ENCODE peak calls at places on chromosomes 1 and 21, in four cellular contexts. S is H9, V is IMR-90, K is H1. I is an unnamed sample.

GRCh38 chr1:232183266-232183800 is 446.6 kb downstream of the SIPA1L2 start:
- DNase-seq in S (no peak), V (no peak), K (no peak), I (no peak)

GRCh38 chr1:226495716-226496115 is 52.8 kb upstream of the STUM start:
- DNase-seq in S (peak), V (no peak), K (no peak), I (no peak)

GRCh38 chr1:116465845-116466685 is 93.0 kb downstream of the ATP1A1 start:
- DNase-seq in S (no peak), V (no peak), K (no peak), I (no peak)

GRCh38 chr1:37556712-37557196 is at the start of gene DNALI1:
- DNase-seq in S (peak), V (peak), K (peak), I (peak)

GRCh38 chr1:226009650-226010044 is 10.5 kb upstream of the SDE2 start:
- DNase-seq in S (no peak), V (no peak), K (no peak), I (no peak)

GRCh38 chr1:44631333-44631646 is 43.0 kb downstream of the TMEM53 start:
- DNase-seq in S (no peak), V (no peak), K (no peak), I (no peak)

GRCh38 chr1:179867493-179868330 is 9.9 kb downstream of the TOR1AIP2 start:
- DNase-seq in S (peak), V (peak), K (no peak), I (peak)

GRCh38 chr1:160658956-160659255 is 12.1 kb upstream of the SLAMF1 start:
- DNase-seq in S (no peak), V (no peak), K (no peak), I (no peak)

GRCh38 chr1:183980951-183981525 is 56.5 kb downstream of the COLGALT2 start:
- DNase-seq in S (no peak), V (no peak), K (no peak), I (no peak)

GRCh38 chr1:28160677-28161328 is 15.7 kb downstream of the PTAFR start:
- DNase-seq in S (no peak), V (peak), K (no peak), I (no peak)

GRCh38 chr21:30268608-30269197 is 14.0 kb downstream of the KRTAP24-1 start:
- DNase-seq in S (peak), V (no peak), K (no peak), I (no peak)

GRCh38 chr1:199913313-199913712 is 114.2 kb upstream of the NR5A2 start:
- DNase-seq in S (no peak), V (no peak), K (no peak), I (no peak)

GRCh38 chr1:74534241-74534640 is 21.8 kb upstream of the LRRC53 start:
- DNase-seq in S (no peak), V (no peak), K (no peak), I (no peak)

GRCh38 chr21:38126677-38127271 is 130.0 kb upstream of the KCNJ15 start:
- DNase-seq in S (peak), V (peak), K (no peak), I (peak)

GRCh38 chr1:63731117-63732043 is 42.4 kb upstream of the ROR1 start:
- DNase-seq in S (no peak), V (peak), K (no peak), I (no peak)

GRCh38 chr1:157151068-157151467 is 12.9 kb upstream of the ETV3 start:
- DNase-seq in S (no peak), V (no peak), K (no peak), I (no peak)

GRCh38 chr21:42837421-42838211 is 41.7 kb downstream of the WDR4 start:
- DNase-seq in S (no peak), V (no peak), K (no peak), I (no peak)

GRCh38 chr1:30329802-30330557 is 393.4 kb downstream of the MATN1 start:
- DNase-seq in S (peak), V (no peak), K (no peak), I (no peak)

GRCh38 chr1:7341145-7341900 is 429.8 kb upstream of the VAMP3 start:
- DNase-seq in S (no peak), V (peak), K (no peak), I (no peak)

GRCh38 chr1:94746635-94747525 is 73.3 kb upstream of the SLC44A3 start:
- DNase-seq in S (no peak), V (no peak), K (no peak), I (no peak)
- H2BK120ac ChIP-seq in S (no peak), V (peak), K (no peak), I (no peak)

DNA sequence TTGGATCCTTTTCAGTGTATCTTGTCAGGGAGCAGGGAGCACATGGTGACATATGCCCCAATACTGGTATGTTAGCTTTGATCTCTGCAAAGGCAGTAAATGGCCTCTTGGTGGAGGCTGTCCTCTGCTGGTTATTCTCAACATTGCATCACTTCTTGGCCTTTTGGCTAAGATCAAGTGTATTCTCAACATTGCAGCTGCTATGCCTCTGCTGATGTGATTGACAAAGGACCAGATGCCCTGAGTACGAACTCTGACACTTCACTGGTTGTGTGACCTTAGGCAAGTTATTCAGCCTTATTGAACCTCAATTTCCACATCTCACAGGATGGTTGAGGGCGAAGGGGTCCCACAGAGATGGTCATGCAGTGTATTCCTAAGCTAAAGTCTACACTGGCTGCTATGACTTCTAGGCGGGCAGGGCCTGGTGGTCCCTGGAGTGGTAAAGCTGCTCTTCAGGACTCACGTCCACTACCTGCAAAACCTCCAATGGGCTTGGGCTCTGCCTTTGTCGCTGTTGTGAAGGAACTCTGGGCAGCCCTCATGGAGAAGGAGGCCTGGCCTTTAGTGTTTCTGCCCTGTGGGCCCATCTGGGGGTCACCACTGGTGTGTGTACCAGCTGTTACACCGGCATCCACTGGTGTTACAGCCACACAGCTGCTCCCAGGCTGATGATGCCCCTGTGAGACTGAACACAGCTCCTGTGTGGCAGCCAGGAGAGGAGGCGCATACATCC is 64.8 kb downstream of the DNTTIP2 start:
- DNase-seq in S (peak), V (peak), K (no peak), I (peak)
- H2BK120ac ChIP-seq in S (no peak), V (peak), K (no peak), I (no peak)

GRCh38 chr1:202223110-202223834 is 29.7 kb downstream of the LGR6 start:
- DNase-seq in S (no peak), V (no peak), K (no peak), I (no peak)
- H2BK120ac ChIP-seq in S (no peak), V (no peak), K (no peak), I (no peak)

GRCh38 chr1:209354111-209354839 is 229.2 kb upstream of the CAMK1G start:
- DNase-seq in S (peak), V (peak), K (peak), I (peak)
- H2BK120ac ChIP-seq in S (no peak), V (no peak), K (no peak), I (no peak)

GRCh38 chr1:23557471-23558124 is 1.7 kb downstream of the ID3 start:
- DNase-seq in S (no peak), V (peak), K (no peak), I (no peak)

GRCh38 chr1:23558140-23558871 is 995 bp downstream of the ID3 start:
- DNase-seq in S (peak), V (peak), K (no peak), I (no peak)

GRCh38 chr1:23558872-23559135 is 497 bp downstream of the ID3 start:
- DNase-seq in S (no peak), V (no peak), K (no peak), I (no peak)

GRCh38 chr1:23559985-23560755 is 869 bp upstream of the ID3 start:
- DNase-seq in S (peak), V (peak), K (no peak), I (no peak)

GRCh38 chr1:23559136-23559984 is at the start of gene ID3:
- DNase-seq in S (peak), V (peak), K (peak), I (peak)
- H2BK120ac ChIP-seq in S (no peak), V (peak), K (peak), I (no peak)

DNA sequence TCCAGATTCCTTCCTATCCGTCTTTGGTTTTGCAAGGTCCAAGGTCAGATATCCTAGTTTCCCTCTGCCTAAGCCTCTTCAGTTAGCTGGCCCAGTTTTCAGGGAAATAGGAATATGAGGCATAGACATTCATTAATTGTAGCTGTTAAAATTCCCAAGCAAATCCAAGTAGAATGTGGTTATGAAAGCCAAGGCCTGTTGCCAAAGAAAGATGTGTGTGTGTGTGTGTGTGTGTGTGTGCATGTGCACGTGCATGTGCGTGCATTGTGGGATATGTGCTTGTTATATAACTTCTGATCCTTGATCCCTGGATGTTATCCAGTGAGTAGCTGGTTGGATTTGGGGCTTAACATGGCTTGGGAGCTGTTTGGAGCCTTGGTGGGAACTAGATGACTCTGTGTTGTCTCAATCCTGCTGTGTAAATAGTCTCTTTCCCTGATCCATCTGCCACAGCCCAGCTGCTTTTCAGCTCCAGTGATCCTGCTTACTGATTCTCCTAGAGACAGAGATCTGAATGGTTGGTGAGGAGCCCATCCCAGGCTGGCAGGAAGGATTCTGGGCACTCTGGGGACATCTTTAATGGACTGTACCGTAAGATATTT is 70.6 kb upstream of the GCLM start:
- DNase-seq in S (no peak), V (peak), K (no peak), I (no peak)
- H2BK120ac ChIP-seq in S (no peak), V (peak), K (no peak), I (no peak)

GRCh38 chr1:220137006-220137794 is 43.3 kb downstream of the IARS2 start:
- DNase-seq in S (no peak), V (no peak), K (no peak), I (no peak)
- H2BK120ac ChIP-seq in S (no peak), V (no peak), K (no peak), I (no peak)

DNA sequence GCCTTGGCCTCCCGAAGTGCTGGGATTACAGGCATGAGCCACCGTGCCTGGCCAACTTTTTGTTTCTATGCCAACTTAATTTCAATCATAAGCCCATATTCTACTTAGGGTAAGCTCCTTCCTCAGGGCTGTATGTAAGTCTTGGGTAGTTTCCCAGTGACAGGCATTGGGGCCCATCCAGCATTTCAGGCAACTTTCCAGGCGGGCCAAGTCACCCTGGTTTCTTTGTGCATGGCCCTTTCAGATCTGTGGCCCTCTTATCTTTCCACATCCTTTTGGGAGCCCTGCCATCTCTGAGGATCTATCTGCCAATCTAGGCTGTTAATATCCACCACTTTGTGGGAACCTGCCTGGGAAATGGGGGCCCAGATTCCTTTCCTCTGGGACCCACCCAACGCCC is 58.7 kb downstream of the TNN start:
- DNase-seq in S (no peak), V (no peak), K (no peak), I (no peak)
- H2BK120ac ChIP-seq in S (no peak), V (no peak), K (no peak), I (no peak)

I was measured in neuronal stem cell.